ENCODE peak calls at places on chromosomes 4 and X, in five cellular contexts. J is K562, I is A549, Y is GM12878, V is HepG2. T is an unnamed sample.

GRCh38 chr4:118270492-118270891 is 82.3 kb downstream of the PRSS12 start:
- DNase-seq in J (no peak), V (peak; percentile 41), I (peak; percentile 43), Y (no peak), T (peak; percentile 78)

GRCh38 chrX:40154853-40155616 is 57.3 kb upstream of the BCOR start:
- DNase-seq in Y (no peak), J (peak; percentile 72), V (peak; percentile 87), I (peak; percentile 74), T (peak; percentile 63)

GRCh38 chr4:22962186-22962786 is 269.5 kb downstream of the GBA3 start:
- DNase-seq in I (peak; percentile 6), Y (no peak), J (peak; percentile 9), V (no peak), T (peak; percentile 78)

GRCh38 chrX:45196701-45197100 is 4.0 kb downstream of the DIPK2B start:
- DNase-seq in V (no peak), Y (no peak), J (no peak), I (no peak), T (no peak)

GRCh38 chr4:158895797-158896442 is 127.1 kb downstream of the FNIP2 start:
- DNase-seq in J (no peak), Y (no peak), I (peak; percentile 23), V (no peak), T (peak; percentile 61)

GRCh38 chr4:8731364-8731763 is 138.8 kb downstream of the CPZ start:
- DNase-seq in I (no peak), Y (no peak), J (no peak), V (no peak), T (no peak)

GRCh38 chr4:76753814-76754213 is 144.1 kb downstream of the SOWAHB start:
- DNase-seq in I (no peak), J (no peak), V (no peak), Y (no peak), T (no peak)

GRCh38 chr4:172983014-172983413 is 185.6 kb upstream of the GALNT7 start:
- DNase-seq in V (no peak), Y (no peak), J (no peak), I (no peak), T (no peak)

GRCh38 chrX:72395252-72395651 is 89.5 kb upstream of the CITED1 start:
- DNase-seq in Y (no peak), V (no peak), I (no peak), J (no peak), T (no peak)

GRCh38 chr4:69126030-69126429 is 29.8 kb downstream of the UGT2B7 start:
- DNase-seq in J (no peak), V (no peak), Y (no peak), I (no peak), T (no peak)

GRCh38 chr4:112170451-112170993 is 25.3 kb downstream of the FAM241A start:
- DNase-seq in V (peak; percentile 43), J (peak; percentile 55), I (peak; percentile 78), Y (no peak), T (no peak)

GRCh38 chr4:165190591-165191212 is 16.7 kb upstream of the KLHL2 start:
- DNase-seq in I (no peak), J (no peak), V (no peak), Y (no peak), T (no peak)

GRCh38 chr4:137700751-137701150 is 168.5 kb upstream of the PCDH18 start:
- DNase-seq in V (no peak), Y (no peak), J (no peak), I (no peak), T (no peak)

GRCh38 chr4:104896623-104897296 is 249.9 kb upstream of the TET2 start:
- DNase-seq in Y (peak; percentile 46), J (no peak), V (no peak), I (no peak), T (no peak)

GRCh38 chr4:56426273-56426672 is 9.1 kb downstream of the PPAT start:
- DNase-seq in V (no peak), I (no peak), J (no peak), Y (no peak), T (no peak)

GRCh38 chrX:74383611-74384010 is 37.7 kb upstream of the SLC16A2 start:
- DNase-seq in V (peak; percentile 13), Y (no peak), I (peak; percentile 58), J (no peak), T (peak; percentile 58)

GRCh38 chr4:82661601-82662000 is 99.8 kb upstream of the TMEM150C start:
- DNase-seq in J (no peak), Y (no peak), I (no peak), V (no peak), T (no peak)

GRCh38 chr4:148922497-148922896 is 480.3 kb upstream of the NR3C2 start:
- DNase-seq in I (no peak), Y (no peak), V (no peak), J (no peak), T (no peak)

GRCh38 chr4:185916683-185917082 is 104.7 kb upstream of the SORBS2 start:
- DNase-seq in J (no peak), Y (no peak), I (no peak), V (no peak), T (peak; percentile 43)

GRCh38 chr4:54651050-54651449 is 6.7 kb upstream of the KIT start:
- DNase-seq in V (no peak), I (no peak), Y (no peak), J (no peak), T (no peak)

GRCh38 chrX:151073767-151074166 is 90.6 kb downstream of the HMGB3 start:
- DNase-seq in J (no peak), V (no peak), Y (no peak), I (no peak), T (no peak)

DNA sequence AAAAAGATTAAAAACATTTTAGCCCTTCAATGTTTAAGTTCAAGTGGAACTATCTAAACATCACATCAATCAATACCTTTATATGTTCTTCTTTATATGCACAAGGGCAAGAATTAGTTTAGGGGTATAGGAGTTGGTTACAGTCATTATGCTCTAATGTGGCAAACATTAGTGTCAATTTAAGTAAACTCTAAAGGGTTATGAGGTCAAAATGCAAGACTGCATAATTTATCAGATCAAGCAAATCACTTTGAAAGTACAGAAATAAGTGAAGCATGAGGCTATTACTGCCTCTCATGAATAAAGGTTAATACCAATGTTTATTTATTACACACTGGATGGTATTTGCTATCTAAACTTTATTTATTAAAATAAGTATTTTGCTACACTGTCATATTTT is 59.7 kb downstream of the MAB21L2 start:
- DNase-seq in I (no peak), V (no peak), Y (no peak), J (no peak), T (no peak)
- TF ChIP-seq JUNB in I (no peak), V (no peak), Y (peak; percentile 76), J (no peak), T (no peak)

DNA sequence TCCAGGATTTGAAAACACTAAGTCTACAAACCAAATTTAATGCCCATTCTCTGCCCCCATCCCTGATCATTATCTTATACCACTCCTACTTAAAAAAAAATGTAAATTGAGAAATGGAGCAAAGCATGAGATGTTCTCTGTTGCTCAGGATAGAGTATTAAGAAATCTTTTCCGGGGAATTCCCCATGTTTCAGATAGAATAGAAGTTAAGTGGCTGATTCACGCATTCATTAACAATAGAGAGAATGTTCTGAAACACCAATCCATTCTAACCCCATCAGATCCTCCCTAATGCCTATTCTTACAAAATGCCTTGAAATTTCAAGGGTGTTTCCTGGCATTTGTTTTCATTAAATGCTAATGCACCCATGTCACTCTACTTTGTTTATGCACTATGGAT is 101.1 kb downstream of the AREG start:
- DNase-seq in I (peak; percentile 19), Y (no peak), V (no peak), J (no peak), T (peak; percentile 45)
- TF ChIP-seq JUNB in I (no peak), Y (no peak), V (no peak), J (no peak), T (no peak)

DNA sequence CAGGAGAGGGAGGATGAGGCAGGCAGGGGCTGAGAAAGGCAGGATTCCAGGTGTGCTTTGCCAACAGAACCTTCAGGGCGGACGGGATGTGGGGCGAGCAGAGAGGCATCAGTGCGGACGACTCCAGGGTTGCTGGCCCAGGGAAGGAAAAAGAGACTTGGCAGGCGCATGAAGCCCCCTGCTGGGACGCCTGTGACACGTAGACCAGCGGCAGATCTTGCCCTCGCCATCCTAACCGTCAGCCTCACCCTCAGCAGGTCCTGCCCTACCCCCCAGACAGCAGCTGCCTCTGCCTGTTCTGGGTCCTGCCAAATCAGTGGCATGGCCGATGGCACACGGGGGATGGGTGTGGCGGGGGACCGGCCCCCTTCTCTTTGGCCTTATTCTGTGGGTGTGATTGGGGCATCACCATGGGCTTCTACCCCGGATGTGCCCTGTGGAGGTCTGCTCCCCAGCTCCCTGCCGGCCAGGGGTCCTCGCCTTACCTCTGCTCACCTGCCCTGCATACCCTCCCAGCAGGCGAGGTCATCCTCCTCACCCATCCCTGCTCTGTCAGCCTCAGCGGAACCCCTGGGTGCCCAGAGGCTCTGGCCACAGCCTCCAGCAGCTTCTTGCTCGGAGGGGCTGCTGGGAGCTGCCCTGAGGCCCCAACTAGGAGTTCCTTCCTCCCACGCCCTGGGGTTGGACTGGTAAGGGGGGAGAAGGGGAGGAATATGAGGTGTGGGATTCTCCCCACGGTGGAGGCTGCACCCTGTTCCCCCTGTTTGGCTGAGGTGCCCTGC is 2.9 kb upstream of the SH3BP2 start:
- DNase-seq in J (no peak), I (no peak), Y (no peak), V (no peak), T (no peak)
- TF ChIP-seq JUNB in J (no peak), I (no peak), Y (no peak), V (no peak), T (no peak)

GRCh38 chr4:86895692-86896488 is 3.7 kb upstream of the C4orf36 start:
- DNase-seq in I (peak; percentile 68), Y (no peak), J (peak; percentile 52), V (peak; percentile 71), T (peak; percentile 90)

GRCh38 chr4:86892639-86892965 is 380 bp upstream of the C4orf36 start:
- DNase-seq in V (no peak), Y (no peak), J (no peak), I (no peak), T (no peak)

GRCh38 chr4:86894465-86894864 is 2.2 kb upstream of the C4orf36 start:
- DNase-seq in J (no peak), V (no peak), Y (no peak), I (peak; percentile 29), T (no peak)

GRCh38 chr4:86893136-86893535 is 914 bp upstream of the C4orf36 start:
- DNase-seq in V (no peak), Y (no peak), I (no peak), J (no peak), T (no peak)

GRCh38 chr4:86891785-86892638 is at the start of gene C4orf36:
- DNase-seq in V (no peak), J (peak; percentile 56), I (peak; percentile 76), Y (no peak), T (peak; percentile 90)
- TF ChIP-seq JUNB in V (no peak), J (no peak), I (no peak), Y (no peak), T (no peak)

DNA sequence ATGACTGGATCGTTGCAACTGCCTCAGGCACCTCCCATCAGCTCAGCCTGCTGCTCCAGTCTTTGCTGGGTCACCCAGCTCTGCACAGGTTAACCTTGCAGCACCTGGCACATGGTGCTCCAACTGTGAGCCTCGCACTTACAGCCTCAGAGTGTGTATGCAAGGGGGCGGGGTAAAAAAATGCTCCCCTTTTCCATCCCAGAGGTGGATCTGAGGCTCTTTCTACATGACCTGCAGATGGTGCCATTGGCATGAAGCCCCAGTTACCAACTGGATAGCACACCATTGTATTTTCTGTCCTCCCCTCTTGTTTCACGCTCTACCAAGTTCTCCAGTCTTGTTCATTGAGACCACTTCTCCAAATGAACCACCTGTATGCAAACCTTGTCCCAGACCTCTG is 46.2 kb upstream of the TRPC3 start:
- DNase-seq in J (no peak), Y (no peak), V (no peak), I (peak; percentile 6), T (peak; percentile 63)
- TF ChIP-seq JUNB in J (no peak), Y (no peak), V (no peak), I (no peak), T (no peak)

T was measured in GM23338.